ENCODE peak calls at places on chromosome 20, in seven cellular contexts. W is heart left ventricle, T is tibial nerve, Y is stomach, P is ovary, G is esophagus squamous epithelium, H is body of pancreas. X is an unnamed sample.

GRCh38 chr20:8602389-8603116 is 466.3 kb upstream of the PLCB4 start:
- DNase-seq in H (no peak), T (no peak), G (no peak), W (no peak), Y (no peak), P (no peak), X (no peak)

GRCh38 chr20:19992996-19993908 is 23.9 kb upstream of the NAA20 start:
- DNase-seq in T (no peak), P (peak; percentile 59), G (no peak), W (no peak), Y (no peak), H (peak; percentile 63), X (no peak)

GRCh38 chr20:25198663-25199363 is 3.3 kb downstream of the ENTPD6 start:
- DNase-seq in G (no peak), H (no peak), T (no peak), P (no peak), Y (no peak), W (no peak), X (peak; percentile 81)

GRCh38 chr20:39291301-39291700 is 329.2 kb downstream of the DHX35 start:
- DNase-seq in T (no peak), H (peak; percentile 15), Y (no peak), P (no peak), W (no peak), G (no peak), X (no peak)

GRCh38 chr20:54323227-54323734 is 115.4 kb downstream of the PFDN4 start:
- DNase-seq in G (no peak), Y (no peak), P (no peak), W (no peak), H (no peak), T (no peak), X (no peak)

GRCh38 chr20:49286689-49287551 is 9.1 kb upstream of the ZNFX1 start:
- DNase-seq in H (no peak), T (no peak), Y (no peak), P (no peak), W (no peak), G (no peak), X (no peak)

GRCh38 chr20:45833030-45833882 is at the start of gene SNX21:
- DNase-seq in W (peak; percentile 93), P (peak; percentile 93), T (peak; percentile 90), Y (peak; percentile 77), G (no peak), H (peak; percentile 78), X (peak; percentile 95)

GRCh38 chr20:21289651-21290050 is 13.5 kb upstream of the XRN2 start:
- DNase-seq in G (no peak), T (no peak), Y (no peak), W (no peak), H (no peak), P (no peak), X (no peak)

GRCh38 chr20:46214831-46215488 is 93.3 kb downstream of the CDH22 start:
- DNase-seq in G (no peak), T (no peak), W (no peak), P (no peak), Y (no peak), H (no peak), X (no peak)

GRCh38 chr20:57450419-57450818 is 59.2 kb downstream of the RBM38 start:
- DNase-seq in P (no peak), T (peak; percentile 25), Y (peak; percentile 51), G (no peak), W (peak; percentile 76), H (peak; percentile 67), X (peak; percentile 39)

GRCh38 chr20:42531675-42531985 is 658.1 kb downstream of the PTPRT start:
- DNase-seq in P (no peak), G (no peak), H (peak; percentile 11), Y (no peak), W (no peak), T (peak; percentile 9), X (no peak)

GRCh38 chr20:46399401-46399800 is 7.0 kb downstream of the ELMO2 start:
- DNase-seq in W (no peak), T (no peak), P (no peak), Y (no peak), H (peak; percentile 25), G (no peak), X (no peak)

GRCh38 chr20:49186535-49187329 is 1.4 kb downstream of the STAU1 start:
- DNase-seq in W (peak; percentile 68), Y (peak; percentile 65), P (peak; percentile 43), T (peak; percentile 55), G (no peak), H (peak; percentile 75), X (peak; percentile 91)

GRCh38 chr20:35034150-35034549 is 58.5 kb downstream of the TRPC4AP start:
- DNase-seq in H (no peak), W (no peak), Y (no peak), G (no peak), T (no peak), P (no peak), X (no peak)

GRCh38 chr20:35042268-35042667 is 50.3 kb downstream of the TRPC4AP start:
- DNase-seq in P (no peak), H (no peak), Y (no peak), G (no peak), T (no peak), W (no peak), X (no peak)

GRCh38 chr20:35040090-35040489 is 52.5 kb downstream of the TRPC4AP start:
- DNase-seq in T (no peak), W (no peak), G (no peak), P (no peak), Y (no peak), H (no peak), X (no peak)

GRCh38 chr20:35040646-35041045 is 52.0 kb downstream of the TRPC4AP start:
- DNase-seq in T (no peak), Y (no peak), G (no peak), H (no peak), W (no peak), P (no peak), X (no peak)

DNA sequence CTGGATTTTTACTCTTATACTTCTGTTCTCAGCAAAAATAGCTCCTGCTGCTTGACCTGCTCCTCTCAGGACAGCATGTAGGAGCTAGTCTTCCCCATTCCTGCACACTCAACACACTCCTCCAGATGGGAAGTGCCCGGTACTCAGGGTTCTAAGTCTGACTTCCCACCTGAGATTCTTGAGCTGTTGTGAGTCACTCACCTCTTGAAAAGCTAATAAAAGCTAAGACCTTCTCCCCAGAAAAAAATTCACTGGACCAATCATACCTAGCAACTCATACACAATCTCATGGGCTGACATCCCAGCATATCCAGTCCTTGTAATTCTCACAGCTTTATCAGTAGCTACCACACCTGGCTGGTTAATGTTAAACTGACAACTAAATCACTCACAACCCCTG is 53.5 kb downstream of the TRPC4AP start:
- DNase-seq in W (no peak), H (peak; percentile 83), Y (peak; percentile 38), P (no peak), G (no peak), T (no peak), X (no peak)
- TF ChIP-seq POLR2A in W (no peak), H (peak; percentile 35), Y (no peak), P (no peak), G (no peak), T (no peak), X (no peak)

GRCh38 chr20:1567392-1568165 is 10.1 kb upstream of the SIRPD start:
- DNase-seq in H (peak; percentile 3), P (no peak), T (no peak), Y (no peak), G (no peak), W (no peak), X (no peak)
- TF ChIP-seq POLR2A in H (no peak), P (no peak), T (no peak), Y (no peak), G (no peak), W (no peak), X (no peak)

DNA sequence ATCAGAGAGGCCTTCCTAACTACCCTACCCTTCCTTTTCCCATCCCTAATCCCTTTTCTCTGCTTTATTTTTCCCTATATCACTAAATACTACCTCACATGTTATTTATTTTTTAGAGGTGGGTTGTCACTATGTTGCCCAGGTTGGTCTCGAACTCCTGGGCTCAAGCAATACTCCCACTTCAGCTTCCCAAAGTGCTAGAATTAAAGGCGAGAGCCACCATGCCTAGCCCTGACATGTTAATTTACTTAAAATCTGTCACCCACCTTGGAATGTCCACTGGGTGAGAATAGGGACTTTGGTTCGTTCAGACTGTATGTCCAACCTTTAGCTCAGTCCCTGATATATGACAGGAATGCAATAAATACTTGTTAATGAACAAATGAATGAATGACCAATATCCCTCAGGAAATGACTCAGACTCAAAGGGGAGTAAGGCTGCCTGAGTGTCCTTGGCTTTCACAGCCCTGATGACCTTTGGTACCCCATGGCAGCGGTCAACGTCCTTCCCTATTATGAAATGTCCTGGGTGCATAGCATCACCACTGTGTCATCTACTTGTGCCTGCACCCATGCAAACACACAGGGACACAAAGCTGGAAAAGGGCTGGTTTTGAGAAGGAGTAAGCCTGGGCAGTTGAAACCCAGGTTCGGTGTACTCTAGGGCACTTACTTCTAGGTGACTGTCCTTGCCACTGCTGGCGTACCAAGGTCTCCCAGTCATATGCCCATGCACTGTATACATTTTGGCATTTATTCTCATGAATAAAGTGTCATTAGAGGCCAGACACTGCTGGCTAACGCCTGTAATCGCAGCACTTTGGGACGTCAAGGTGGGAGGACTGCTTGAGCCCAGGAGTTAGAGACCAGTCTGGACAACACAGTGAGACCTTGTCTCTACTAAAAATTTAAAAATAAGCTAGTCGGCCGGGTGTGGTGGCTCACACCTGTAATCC is 26.5 kb downstream of the BCL2L1 start:
- DNase-seq in W (no peak), T (no peak), Y (no peak), H (peak; percentile 66), G (no peak), P (no peak), X (no peak)
- TF ChIP-seq POLR2A in W (no peak), T (no peak), Y (no peak), H (no peak), G (no peak), P (no peak), X (no peak)

GRCh38 chr20:50587291-50587961 is 77.2 kb downstream of the PTPN1 start:
- DNase-seq in H (no peak), W (no peak), G (no peak), T (no peak), Y (no peak), P (peak; percentile 45), X (peak; percentile 82)

GRCh38 chr20:50586531-50587232 is 76.5 kb downstream of the PTPN1 start:
- DNase-seq in G (no peak), H (no peak), Y (no peak), T (no peak), P (peak; percentile 19), W (no peak), X (no peak)

GRCh38 chr20:50590348-50590664 is 80.1 kb downstream of the PTPN1 start:
- DNase-seq in H (no peak), G (no peak), Y (no peak), P (no peak), T (no peak), W (no peak), X (no peak)

GRCh38 chr20:50589548-50590347 is 79.6 kb downstream of the PTPN1 start:
- DNase-seq in W (no peak), G (no peak), Y (no peak), H (no peak), T (no peak), P (no peak), X (no peak)

DNA sequence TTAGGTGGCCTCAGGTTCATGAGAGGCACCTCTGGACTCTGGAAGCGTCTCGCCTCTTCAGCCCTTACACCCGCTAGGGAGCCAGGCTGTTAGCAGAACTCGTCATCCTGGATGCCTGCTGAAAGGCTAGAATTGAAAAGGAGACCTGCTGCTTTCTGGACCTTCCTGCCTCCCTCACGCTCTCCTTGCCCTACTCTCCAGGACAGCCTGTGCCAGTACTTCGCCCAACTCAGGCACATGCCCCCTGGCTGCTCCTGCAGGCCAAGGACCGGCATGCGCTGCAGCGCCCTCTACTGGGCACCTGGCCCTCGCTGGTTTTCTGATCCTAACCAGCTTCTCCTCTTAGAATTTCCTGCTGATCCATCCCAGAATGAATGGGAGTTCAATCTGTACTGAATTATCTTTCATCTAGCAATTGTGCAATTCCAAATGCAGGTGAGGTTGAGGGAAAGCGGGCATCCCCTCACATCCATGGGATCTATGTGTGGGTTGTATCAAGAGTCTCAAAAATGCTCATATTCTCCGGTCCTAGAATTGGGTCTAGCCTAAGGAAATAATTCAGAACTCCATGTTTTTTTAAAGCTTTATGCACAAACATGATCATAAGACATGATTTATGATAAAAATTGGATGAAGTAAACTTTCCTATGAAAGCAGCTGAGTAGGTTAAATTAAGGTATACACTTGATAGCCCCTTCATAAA is 78.0 kb downstream of the PTPN1 start:
- DNase-seq in G (no peak), Y (peak; percentile 78), T (peak; percentile 47), W (peak; percentile 88), H (peak; percentile 68), P (peak; percentile 85), X (peak; percentile 56)
- TF ChIP-seq POLR2A in G (no peak), Y (no peak), T (no peak), W (no peak), H (no peak), P (no peak), X (no peak)

X was measured in lower leg skin.